ENCODE peak calls at places on chromosome 16, in ten cellular contexts. One of them, this sample, is unnamed.

GRCh38 chr16:4529085-4530060 is 9.2 kb downstream of the CDIP1 start:
- DNase-seq in heart left ventricle: no peak
- DNase-seq in transverse colon: no peak
- DNase-seq in GM12878: peak; percentile 23
- DNase-seq in right lobe of liver: no peak
- DNase-seq in A549: no peak
- DNase-seq in spleen: no peak
- DNase-seq in tibial nerve: no peak
- DNase-seq in prostate gland: no peak
- DNase-seq in endothelial cell of umbilical vein: peak; percentile 47
- DNase-seq in this sample: no peak

GRCh38 chr16:29805232-29806095 is 865 bp upstream of the MAZ start:
- DNase-seq in heart left ventricle: peak; percentile 98
- DNase-seq in transverse colon: peak; percentile 98
- DNase-seq in GM12878: peak; percentile 76
- DNase-seq in right lobe of liver: peak; percentile 98
- DNase-seq in A549: peak; percentile 84
- DNase-seq in spleen: peak; percentile 100
- DNase-seq in tibial nerve: peak; percentile 97
- DNase-seq in prostate gland: peak; percentile 97
- DNase-seq in endothelial cell of umbilical vein: peak; percentile 97
- DNase-seq in this sample: peak; percentile 97

GRCh38 chr16:4387769-4388168 is 16.1 kb downstream of the VASN start:
- DNase-seq in heart left ventricle: peak; percentile 58
- DNase-seq in transverse colon: no peak
- DNase-seq in GM12878: no peak
- DNase-seq in right lobe of liver: peak; percentile 19
- DNase-seq in A549: no peak
- DNase-seq in spleen: no peak
- DNase-seq in tibial nerve: no peak
- DNase-seq in prostate gland: no peak
- DNase-seq in endothelial cell of umbilical vein: no peak
- DNase-seq in this sample: no peak

GRCh38 chr16:10965440-10966039 is 21.2 kb downstream of the CLEC16A start:
- DNase-seq in heart left ventricle: no peak
- DNase-seq in transverse colon: no peak
- DNase-seq in GM12878: peak; percentile 92
- DNase-seq in right lobe of liver: no peak
- DNase-seq in A549: no peak
- DNase-seq in spleen: no peak
- DNase-seq in tibial nerve: no peak
- DNase-seq in prostate gland: no peak
- DNase-seq in endothelial cell of umbilical vein: no peak
- DNase-seq in this sample: no peak

GRCh38 chr16:70529051-70529777 is 5.6 kb downstream of the SF3B3 start:
- DNase-seq in heart left ventricle: no peak
- DNase-seq in transverse colon: no peak
- DNase-seq in GM12878: no peak
- DNase-seq in right lobe of liver: no peak
- DNase-seq in A549: peak; percentile 62
- DNase-seq in spleen: no peak
- DNase-seq in tibial nerve: peak; percentile 12
- DNase-seq in prostate gland: no peak
- DNase-seq in endothelial cell of umbilical vein: peak; percentile 69
- DNase-seq in this sample: no peak

GRCh38 chr16:1481906-1482835 is 6.6 kb downstream of the PTX4 start:
- DNase-seq in heart left ventricle: no peak
- DNase-seq in transverse colon: no peak
- DNase-seq in GM12878: no peak
- DNase-seq in right lobe of liver: no peak
- DNase-seq in A549: no peak
- DNase-seq in spleen: peak; percentile 65
- DNase-seq in tibial nerve: no peak
- DNase-seq in prostate gland: no peak
- DNase-seq in endothelial cell of umbilical vein: no peak
- DNase-seq in this sample: no peak

GRCh38 chr16:72372646-72373045 is 200.7 kb upstream of the PMFBP1 start:
- DNase-seq in heart left ventricle: no peak
- DNase-seq in transverse colon: no peak
- DNase-seq in GM12878: no peak
- DNase-seq in right lobe of liver: no peak
- DNase-seq in A549: no peak
- DNase-seq in spleen: no peak
- DNase-seq in tibial nerve: no peak
- DNase-seq in prostate gland: no peak
- DNase-seq in endothelial cell of umbilical vein: no peak
- DNase-seq in this sample: no peak

GRCh38 chr16:2471016-2471652 is at the start of gene NTN3:
- DNase-seq in heart left ventricle: peak; percentile 65
- DNase-seq in transverse colon: no peak
- DNase-seq in GM12878: no peak
- DNase-seq in right lobe of liver: peak; percentile 38
- DNase-seq in A549: no peak
- DNase-seq in spleen: no peak
- DNase-seq in tibial nerve: no peak
- DNase-seq in prostate gland: no peak
- DNase-seq in endothelial cell of umbilical vein: no peak
- DNase-seq in this sample: no peak

GRCh38 chr16:49754495-49755290 is 101.2 kb downstream of the ZNF423 start:
- DNase-seq in heart left ventricle: no peak
- DNase-seq in transverse colon: peak; percentile 20
- DNase-seq in GM12878: no peak
- DNase-seq in right lobe of liver: peak; percentile 29
- DNase-seq in A549: no peak
- DNase-seq in spleen: no peak
- DNase-seq in tibial nerve: peak; percentile 27
- DNase-seq in prostate gland: no peak
- DNase-seq in endothelial cell of umbilical vein: peak; percentile 64
- DNase-seq in this sample: no peak

GRCh38 chr16:78608305-78608776 is 508.9 kb downstream of the WWOX start:
- DNase-seq in heart left ventricle: no peak
- DNase-seq in transverse colon: peak; percentile 10
- DNase-seq in GM12878: no peak
- DNase-seq in right lobe of liver: no peak
- DNase-seq in A549: no peak
- DNase-seq in spleen: no peak
- DNase-seq in tibial nerve: no peak
- DNase-seq in prostate gland: no peak
- DNase-seq in endothelial cell of umbilical vein: no peak
- DNase-seq in this sample: no peak

GRCh38 chr16:12440233-12440530 is 363.5 kb downstream of the CPPED1 start:
- DNase-seq in heart left ventricle: no peak
- DNase-seq in transverse colon: no peak
- DNase-seq in GM12878: no peak
- DNase-seq in right lobe of liver: no peak
- DNase-seq in A549: no peak
- DNase-seq in spleen: no peak
- DNase-seq in tibial nerve: no peak
- DNase-seq in prostate gland: no peak
- DNase-seq in endothelial cell of umbilical vein: no peak
- DNase-seq in this sample: no peak

GRCh38 chr16:70495425-70496182 is 27.8 kb downstream of the COG4 start:
- DNase-seq in heart left ventricle: no peak
- DNase-seq in transverse colon: no peak
- DNase-seq in GM12878: no peak
- DNase-seq in right lobe of liver: no peak
- DNase-seq in A549: no peak
- DNase-seq in spleen: no peak
- DNase-seq in tibial nerve: no peak
- DNase-seq in prostate gland: no peak
- DNase-seq in endothelial cell of umbilical vein: no peak
- DNase-seq in this sample: no peak

GRCh38 chr16:7990864-7991263 is 599.4 kb downstream of the TMEM114 start:
- DNase-seq in heart left ventricle: no peak
- DNase-seq in transverse colon: no peak
- DNase-seq in GM12878: no peak
- DNase-seq in right lobe of liver: no peak
- DNase-seq in A549: no peak
- DNase-seq in spleen: no peak
- DNase-seq in tibial nerve: no peak
- DNase-seq in prostate gland: no peak
- DNase-seq in endothelial cell of umbilical vein: no peak
- DNase-seq in this sample: no peak

GRCh38 chr16:15993946-15994665 is 44.7 kb downstream of the ABCC1 start:
- DNase-seq in heart left ventricle: no peak
- DNase-seq in transverse colon: no peak
- DNase-seq in GM12878: no peak
- DNase-seq in right lobe of liver: no peak
- DNase-seq in A549: no peak
- DNase-seq in spleen: no peak
- DNase-seq in tibial nerve: no peak
- DNase-seq in prostate gland: no peak
- DNase-seq in endothelial cell of umbilical vein: peak; percentile 91
- DNase-seq in this sample: no peak

GRCh38 chr16:88004391-88004790 is 53.2 kb downstream of the BANP start:
- DNase-seq in heart left ventricle: no peak
- DNase-seq in transverse colon: no peak
- DNase-seq in GM12878: no peak
- DNase-seq in right lobe of liver: no peak
- DNase-seq in A549: no peak
- DNase-seq in spleen: no peak
- DNase-seq in tibial nerve: no peak
- DNase-seq in prostate gland: no peak
- DNase-seq in endothelial cell of umbilical vein: no peak
- DNase-seq in this sample: no peak

GRCh38 chr16:30395155-30395991 is at the start of gene ZNF48:
- DNase-seq in heart left ventricle: peak; percentile 94
- DNase-seq in transverse colon: peak; percentile 89
- DNase-seq in GM12878: no peak
- DNase-seq in right lobe of liver: peak; percentile 90
- DNase-seq in A549: peak; percentile 59
- DNase-seq in spleen: peak; percentile 96
- DNase-seq in tibial nerve: peak; percentile 59
- DNase-seq in prostate gland: peak; percentile 84
- DNase-seq in endothelial cell of umbilical vein: peak; percentile 89
- DNase-seq in this sample: peak; percentile 84

GRCh38 chr16:17171250-17172143 is 299.3 kb downstream of the XYLT1 start:
- DNase-seq in heart left ventricle: no peak
- DNase-seq in transverse colon: no peak
- DNase-seq in GM12878: no peak
- DNase-seq in right lobe of liver: no peak
- DNase-seq in A549: no peak
- DNase-seq in spleen: no peak
- DNase-seq in tibial nerve: no peak
- DNase-seq in prostate gland: no peak
- DNase-seq in endothelial cell of umbilical vein: no peak
- DNase-seq in this sample: no peak

GRCh38 chr16:81035975-81036750 is 521 bp downstream of the ATMIN start:
- DNase-seq in heart left ventricle: peak; percentile 69
- DNase-seq in transverse colon: peak; percentile 35
- DNase-seq in GM12878: no peak
- DNase-seq in right lobe of liver: peak; percentile 54
- DNase-seq in A549: peak; percentile 25
- DNase-seq in spleen: peak; percentile 92
- DNase-seq in tibial nerve: no peak
- DNase-seq in prostate gland: peak; percentile 7
- DNase-seq in endothelial cell of umbilical vein: peak; percentile 40
- DNase-seq in this sample: no peak

DNA sequence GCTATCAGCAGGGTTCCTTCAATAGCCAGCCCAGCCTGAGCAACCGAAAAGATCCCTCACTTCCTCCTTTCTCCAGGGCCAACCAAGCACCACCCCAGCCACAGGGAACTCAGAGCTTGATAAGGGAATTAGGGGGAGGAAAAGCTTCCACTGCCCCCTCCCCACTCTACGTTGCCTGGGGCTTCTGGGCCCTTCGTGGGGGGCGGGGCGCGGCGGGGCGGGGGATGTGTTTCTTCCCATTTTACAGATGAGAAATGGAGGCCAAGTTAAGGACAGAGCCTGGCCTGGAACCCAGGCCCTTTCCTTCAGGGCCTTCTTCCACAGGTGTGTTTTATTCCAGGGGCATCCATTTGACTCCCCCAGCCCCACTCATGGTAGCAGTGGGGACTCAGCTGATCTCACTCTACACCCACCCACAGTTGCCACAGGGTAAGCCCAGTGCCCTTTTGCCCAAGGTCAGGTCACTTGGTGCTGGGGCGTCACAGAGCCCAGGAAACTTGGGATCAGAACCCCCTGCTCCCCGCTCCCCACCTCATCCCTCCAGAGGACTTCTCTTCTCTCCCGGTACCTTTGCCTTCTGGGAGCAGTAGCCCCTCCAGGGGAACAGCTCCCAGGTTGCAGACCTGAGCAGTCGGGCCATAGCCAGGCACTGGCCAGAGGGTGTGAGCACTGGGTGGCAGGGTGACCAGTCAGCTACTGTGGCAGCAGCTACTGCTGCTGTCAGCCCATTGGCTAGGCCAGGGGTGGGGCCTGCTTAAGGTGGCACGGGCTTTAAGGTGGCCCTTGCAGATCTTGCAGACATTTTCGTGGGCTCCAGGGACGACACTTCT is at the start of gene LDHD:
- DNase-seq in heart left ventricle: peak; percentile 87
- DNase-seq in transverse colon: peak; percentile 90
- DNase-seq in GM12878: no peak
- DNase-seq in right lobe of liver: peak; percentile 92
- DNase-seq in A549: peak; percentile 86
- DNase-seq in spleen: peak; percentile 86
- DNase-seq in tibial nerve: peak; percentile 79
- DNase-seq in prostate gland: peak; percentile 80
- DNase-seq in endothelial cell of umbilical vein: peak; percentile 37
- DNase-seq in this sample: peak; percentile 89
- H3K4me1 ChIP-seq in heart left ventricle: peaks cover 13% of the 10 kb centered on the region
- H3K4me1 ChIP-seq in transverse colon: peaks cover 11% of the 10 kb centered on the region
- H3K4me1 ChIP-seq in GM12878: peaks cover 8% of the 10 kb centered on the region
- H3K4me1 ChIP-seq in right lobe of liver: no peaks in the 10 kb centered on the region
- H3K4me1 ChIP-seq in A549: peaks cover 13% of the 10 kb centered on the region
- H3K4me1 ChIP-seq in spleen: peaks cover 2% of the 10 kb centered on the region
- H3K4me1 ChIP-seq in tibial nerve: peaks cover 9% of the 10 kb centered on the region
- H3K4me1 ChIP-seq in prostate gland: no peaks in the 10 kb centered on the region
- H3K4me1 ChIP-seq in endothelial cell of umbilical vein: peaks cover 4% of the 10 kb centered on the region
- H3K4me1 ChIP-seq in this sample: peaks cover 29% of the 10 kb centered on the region

GRCh38 chr16:89489731-89490385 is 503 bp downstream of the ANKRD11 start:
- DNase-seq in heart left ventricle: no peak
- DNase-seq in transverse colon: no peak
- DNase-seq in GM12878: no peak
- DNase-seq in right lobe of liver: peak; percentile 38
- DNase-seq in A549: no peak
- DNase-seq in spleen: peak; percentile 90
- DNase-seq in tibial nerve: no peak
- DNase-seq in prostate gland: no peak
- DNase-seq in endothelial cell of umbilical vein: no peak
- DNase-seq in this sample: no peak
- H3K4me3 ChIP-seq in heart left ventricle: peak overlapping the region; percentile 87
- H3K4me3 ChIP-seq in transverse colon: peak overlapping the region; percentile 93
- H3K4me3 ChIP-seq in GM12878: peak overlapping the region; percentile 86
- H3K4me3 ChIP-seq in right lobe of liver: peak overlapping the region; percentile 81
- H3K4me3 ChIP-seq in A549: peak overlapping the region; percentile 94
- H3K4me3 ChIP-seq in spleen: peak overlapping the region; percentile 81
- H3K4me3 ChIP-seq in tibial nerve: peak overlapping the region; percentile 97
- H3K4me3 ChIP-seq in prostate gland: peak overlapping the region; percentile 94
- H3K4me3 ChIP-seq in endothelial cell of umbilical vein: peak overlapping the region; percentile 83
- H3K4me3 ChIP-seq in this sample: peak overlapping the region; percentile 69

GRCh38 chr16:66552288-66553143 is at the start of gene CKLF:
- DNase-seq in heart left ventricle: peak; percentile 96
- DNase-seq in transverse colon: peak; percentile 93
- DNase-seq in GM12878: peak; percentile 66
- DNase-seq in right lobe of liver: peak; percentile 91
- DNase-seq in A549: peak; percentile 92
- DNase-seq in spleen: peak; percentile 97
- DNase-seq in tibial nerve: peak; percentile 81
- DNase-seq in prostate gland: peak; percentile 82
- DNase-seq in endothelial cell of umbilical vein: peak; percentile 96
- DNase-seq in this sample: peak; percentile 86
- TF ChIP-seq POLR2A in heart left ventricle: peak; percentile 77
- TF ChIP-seq POLR2A in transverse colon: peak; percentile 85
- TF ChIP-seq POLR2A in GM12878: peak; percentile 95
- TF ChIP-seq POLR2A in right lobe of liver: peak; percentile 91
- TF ChIP-seq POLR2A in A549: peak; percentile 80
- TF ChIP-seq POLR2A in spleen: peak; percentile 76
- TF ChIP-seq POLR2A in tibial nerve: peak; percentile 88
- TF ChIP-seq POLR2A in prostate gland: peak; percentile 82
- TF ChIP-seq POLR2A in endothelial cell of umbilical vein: peak; percentile 83
- TF ChIP-seq POLR2A in this sample: peak; percentile 52

GRCh38 chr16:85002643-85003042 is 8.7 kb downstream of the ZDHHC7 start:
- DNase-seq in heart left ventricle: peak; percentile 82
- DNase-seq in transverse colon: peak; percentile 49
- DNase-seq in GM12878: no peak
- DNase-seq in right lobe of liver: peak; percentile 49
- DNase-seq in A549: no peak
- DNase-seq in spleen: peak; percentile 87
- DNase-seq in tibial nerve: peak; percentile 41
- DNase-seq in prostate gland: no peak
- DNase-seq in endothelial cell of umbilical vein: no peak
- DNase-seq in this sample: no peak
- H3K4me1 ChIP-seq in heart left ventricle: peaks cover 31% of the 10 kb centered on the region
- H3K4me1 ChIP-seq in transverse colon: peaks cover 76% of the 10 kb centered on the region
- H3K4me1 ChIP-seq in GM12878: no peaks in the 10 kb centered on the region
- H3K4me1 ChIP-seq in right lobe of liver: peaks cover 5% of the 10 kb centered on the region
- H3K4me1 ChIP-seq in A549: peaks cover 90% of the 10 kb centered on the region
- H3K4me1 ChIP-seq in spleen: peaks cover 2% of the 10 kb centered on the region
- H3K4me1 ChIP-seq in tibial nerve: peaks cover 59% of the 10 kb centered on the region
- H3K4me1 ChIP-seq in prostate gland: peaks cover 33% of the 10 kb centered on the region
- H3K4me1 ChIP-seq in endothelial cell of umbilical vein: peaks cover 12% of the 10 kb centered on the region
- H3K4me1 ChIP-seq in this sample: peaks cover 66% of the 10 kb centered on the region

This sample was measured in gastrocnemius medialis.